ENCODE peak calls at places on chromosome 9, in six cellular contexts. R, S, P, Y, N and J are unnamed samples.

GRCh38 chr9:97473717-97474116 is 27.7 kb upstream of the TMOD1 start:
- DNase-seq in R (no peak), S (no peak), P (no peak), Y (no peak), N (no peak), J (no peak)

GRCh38 chr9:14313951-14314423 is at the start of gene NFIB:
- DNase-seq in R (no peak), S (peak), P (peak), Y (no peak), N (peak), J (no peak)

GRCh38 chr9:121326130-121326838 is 43.8 kb downstream of the STOM start:
- DNase-seq in R (no peak), S (peak), P (peak), Y (peak), N (no peak), J (no peak)

GRCh38 chr9:4842734-4843133 is 50.0 kb downstream of the RCL1 start:
- DNase-seq in R (no peak), S (no peak), P (no peak), Y (no peak), N (no peak), J (no peak)

GRCh38 chr9:93940951-93941350 is 14.2 kb downstream of the BARX1 start:
- DNase-seq in R (no peak), S (no peak), P (no peak), Y (no peak), N (no peak), J (no peak)

GRCh38 chr9:72937545-72937944 is 15.3 kb downstream of the ALDH1A1 start:
- DNase-seq in R (no peak), S (no peak), P (no peak), Y (no peak), N (no peak), J (no peak)

GRCh38 chr9:136545065-136545965 is 533 bp downstream of the NOTCH1 start:
- DNase-seq in R (peak), S (no peak), P (no peak), Y (no peak), N (no peak), J (no peak)

GRCh38 chr9:83596899-83597504 is 25.9 kb upstream of the IDNK start:
- DNase-seq in R (peak), S (no peak), P (peak), Y (no peak), N (peak), J (no peak)

GRCh38 chr9:108545446-108545845 is 310.3 kb downstream of the ACTL7B start:
- DNase-seq in R (no peak), S (no peak), P (no peak), Y (no peak), N (no peak), J (no peak)

GRCh38 chr9:136107953-136108647 is 10.6 kb downstream of the TMEM250 start:
- DNase-seq in R (no peak), S (no peak), P (no peak), Y (peak), N (no peak), J (no peak)

GRCh38 chr9:893843-894420 is 52.4 kb downstream of the DMRT1 start:
- DNase-seq in R (peak), S (no peak), P (peak), Y (peak), N (peak), J (peak)

GRCh38 chr9:886886-887285 is 45.4 kb downstream of the DMRT1 start:
- DNase-seq in R (no peak), S (no peak), P (no peak), Y (no peak), N (no peak), J (no peak)

GRCh38 chr9:893115-893514 is 51.6 kb downstream of the DMRT1 start:
- DNase-seq in R (no peak), S (no peak), P (no peak), Y (no peak), N (no peak), J (no peak)

GRCh38 chr9:892123-892522 is 50.6 kb downstream of the DMRT1 start:
- DNase-seq in R (no peak), S (no peak), P (no peak), Y (no peak), N (no peak), J (no peak)
- TF ChIP-seq CTCF in R (peak), S (no peak), P (no peak), Y (no peak), N (no peak), J (no peak)

GRCh38 chr9:123998970-123999621 is 12.5 kb upstream of the LHX2 start:
- DNase-seq in R (peak), S (no peak), P (no peak), Y (no peak), N (no peak), J (no peak)

GRCh38 chr9:124001445-124001799 is 10.1 kb upstream of the LHX2 start:
- DNase-seq in R (no peak), S (no peak), P (no peak), Y (no peak), N (no peak), J (no peak)

GRCh38 chr9:123999668-124000067 is 11.9 kb upstream of the LHX2 start:
- DNase-seq in R (no peak), S (no peak), P (no peak), Y (no peak), N (peak), J (no peak)

GRCh38 chr9:124000784-124001444 is 10.7 kb upstream of the LHX2 start:
- DNase-seq in R (no peak), S (no peak), P (no peak), Y (no peak), N (no peak), J (no peak)

GRCh38 chr9:124000161-124000783 is 11.3 kb upstream of the LHX2 start:
- DNase-seq in R (no peak), S (no peak), P (no peak), Y (no peak), N (peak), J (no peak)
- H3K4me3 ChIP-seq in R (no peak), S (peak), P (no peak), Y (no peak), N (peak), J (no peak)

DNA sequence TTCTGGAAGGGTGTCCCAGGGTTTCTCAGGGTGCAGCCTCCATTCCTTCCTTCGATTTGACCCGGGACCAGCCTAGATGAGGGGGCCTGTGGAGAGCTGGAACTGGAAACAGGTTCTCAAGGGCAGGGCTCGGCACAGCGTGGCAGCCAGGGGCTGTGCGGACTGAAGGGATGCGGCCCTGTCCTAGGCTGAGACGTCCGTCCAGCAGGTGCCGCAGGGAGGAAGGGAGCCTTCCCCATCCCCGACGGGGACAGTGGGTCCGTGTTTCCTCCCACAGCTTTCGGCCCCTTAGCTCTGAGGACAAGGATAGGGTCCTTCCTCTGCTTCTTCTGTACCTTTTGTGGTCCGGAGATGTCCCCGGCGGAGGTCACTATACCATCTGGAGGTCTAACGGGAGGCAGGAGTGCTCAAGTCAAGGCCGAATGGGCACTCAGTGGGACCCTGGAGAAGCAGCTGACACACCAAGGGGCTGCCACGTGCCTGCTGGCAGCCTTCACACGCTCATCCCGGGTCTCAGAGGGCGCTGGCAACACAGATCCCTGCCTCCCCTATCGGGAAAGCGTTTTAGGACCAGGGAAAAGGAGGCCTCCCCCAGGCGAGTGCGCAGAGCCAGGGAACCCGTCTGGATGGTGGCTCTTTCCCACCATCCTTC is 49.9 kb downstream of the USP20 start:
- DNase-seq in R (peak), S (no peak), P (no peak), Y (no peak), N (no peak), J (no peak)
- TF ChIP-seq CTCF in R (peak), S (no peak), P (no peak), Y (no peak), N (no peak), J (peak)

GRCh38 chr9:92142329-92142728 is 27.1 kb upstream of the SPTLC1 start:
- DNase-seq in R (no peak), S (no peak), P (no peak), Y (no peak), N (no peak), J (no peak)

GRCh38 chr9:92147030-92147853 is 32.0 kb upstream of the SPTLC1 start:
- DNase-seq in R (peak), S (peak), P (peak), Y (peak), N (peak), J (peak)

GRCh38 chr9:92141144-92142129 is 26.2 kb upstream of the SPTLC1 start:
- DNase-seq in R (no peak), S (no peak), P (peak), Y (no peak), N (no peak), J (no peak)

GRCh38 chr9:92147854-92148184 is 32.6 kb upstream of the SPTLC1 start:
- DNase-seq in R (no peak), S (no peak), P (no peak), Y (no peak), N (no peak), J (no peak)

DNA sequence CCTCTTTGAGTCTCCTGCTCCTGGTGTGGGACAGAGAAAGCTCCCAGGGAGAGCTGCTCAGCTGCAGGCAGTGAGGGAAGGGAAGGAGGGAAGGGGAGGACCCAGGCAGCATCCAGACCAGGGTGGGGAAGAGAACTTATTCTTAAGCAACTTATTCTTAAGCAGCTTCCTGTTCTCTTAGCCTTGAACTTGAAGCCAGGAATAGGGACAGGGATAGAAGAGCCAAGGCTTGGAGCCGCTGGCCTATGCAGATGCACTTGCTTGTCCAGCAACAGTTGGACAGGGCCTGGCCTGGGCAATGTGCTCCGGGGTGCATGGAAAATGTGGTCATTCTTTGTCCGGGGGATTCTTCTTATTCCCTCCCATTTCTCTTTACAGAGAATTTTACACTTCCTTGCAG is 31.4 kb upstream of the SPTLC1 start:
- DNase-seq in R (no peak), S (no peak), P (peak), Y (no peak), N (no peak), J (no peak)
- H3K4me3 ChIP-seq in R (no peak), S (no peak), P (no peak), Y (no peak), N (no peak), J (no peak)

GRCh38 chr9:9998491-9999287 is 614.1 kb downstream of the PTPRD start:
- DNase-seq in R (peak), S (no peak), P (no peak), Y (no peak), N (no peak), J (no peak)
- TF ChIP-seq CTCF in R (peak), S (peak), P (peak), Y (no peak), N (no peak), J (no peak)